ENCODE peak calls at places on chromosome 16, in seven cellular contexts. B, Z, S, N, I, H and Y are unnamed samples.

GRCh38 chr16:85536073-85536410 is 77.1 kb upstream of the GSE1 start:
- DNase-seq in N (peak; percentile 73), B (no peak), I (no peak), H (peak; percentile 76), Z (peak; percentile 59), S (no peak), Y (no peak)

GRCh38 chr16:22098538-22099255 is 6.4 kb downstream of the VWA3A start:
- DNase-seq in I (no peak), N (no peak), S (peak; percentile 83), Z (no peak), H (no peak), B (no peak), Y (no peak)

GRCh38 chr16:67800252-67801046 is 5.9 kb downstream of the RANBP10 start:
- DNase-seq in H (no peak), B (peak; percentile 20), S (no peak), I (no peak), N (peak; percentile 10), Z (peak; percentile 56), Y (no peak)

GRCh38 chr16:67015317-67015731 is 13.6 kb upstream of the CBFB start:
- DNase-seq in S (no peak), H (peak; percentile 12), N (no peak), B (no peak), I (no peak), Z (no peak), Y (no peak)

GRCh38 chr16:71357681-71358080 is 842 bp upstream of the CALB2 start:
- DNase-seq in H (no peak), S (peak; percentile 30), I (no peak), B (no peak), N (no peak), Z (no peak), Y (no peak)

GRCh38 chr16:83802135-83802534 is 5.6 kb upstream of the HSBP1 start:
- DNase-seq in Z (no peak), N (no peak), H (no peak), S (peak; percentile 80), I (no peak), B (no peak), Y (no peak)

GRCh38 chr16:54931041-54931756 is 534 bp downstream of the IRX5 start:
- DNase-seq in I (no peak), H (no peak), S (peak; percentile 60), B (no peak), Z (peak; percentile 54), N (peak; percentile 82), Y (no peak)

GRCh38 chr16:9308300-9309209 is 217.1 kb downstream of the HAPSTR1 start:
- DNase-seq in Z (no peak), S (no peak), N (no peak), I (no peak), H (no peak), B (no peak), Y (peak; percentile 82)

GRCh38 chr16:8583199-8583598 is 7.1 kb downstream of the TMEM114 start:
- DNase-seq in H (no peak), N (no peak), S (no peak), B (no peak), Z (no peak), I (no peak), Y (no peak)

GRCh38 chr16:23979426-23979825 is 143.6 kb downstream of the PRKCB start:
- DNase-seq in N (no peak), I (no peak), B (no peak), H (no peak), S (no peak), Z (no peak), Y (no peak)

GRCh38 chr16:67514382-67514828 is 14.2 kb upstream of the RIPOR1 start:
- DNase-seq in S (peak; percentile 90), I (peak; percentile 87), Z (peak; percentile 90), B (peak; percentile 78), N (no peak), H (peak; percentile 84), Y (peak; percentile 96)

GRCh38 chr16:84574191-84574590 is 43.7 kb downstream of the COTL1 start:
- DNase-seq in N (no peak), Z (no peak), B (no peak), H (no peak), I (no peak), S (peak; percentile 39), Y (no peak)

GRCh38 chr16:31216552-31217530 is at the start of gene PYDC1:
- DNase-seq in S (peak; percentile 73), I (no peak), N (peak; percentile 87), B (no peak), H (no peak), Z (no peak), Y (no peak)

GRCh38 chr16:1281517-1281916 is 25.6 kb downstream of the TPSD1 start:
- DNase-seq in I (no peak), S (no peak), B (no peak), N (no peak), Z (no peak), H (no peak), Y (no peak)

GRCh38 chr16:79339863-79340262 is 260.7 kb downstream of the MAF start:
- DNase-seq in H (no peak), S (no peak), N (no peak), Z (no peak), I (no peak), B (no peak), Y (no peak)

GRCh38 chr16:19175492-19176262 is 7.6 kb downstream of the SYT17 start:
- DNase-seq in I (no peak), N (no peak), S (no peak), B (no peak), H (no peak), Z (no peak), Y (no peak)

GRCh38 chr16:27225536-27226360 is 22.4 kb downstream of the KDM8 start:
- DNase-seq in Z (peak; percentile 22), B (no peak), S (no peak), I (no peak), H (no peak), N (peak; percentile 58), Y (peak; percentile 68)

GRCh38 chr16:61274211-61274610 is 762.0 kb downstream of the CDH8 start:
- DNase-seq in Z (no peak), B (no peak), H (no peak), S (no peak), I (no peak), N (no peak), Y (no peak)

GRCh38 chr16:84928679-84929420 is 82.5 kb downstream of the ZDHHC7 start:
- DNase-seq in N (no peak), Z (peak; percentile 87), H (no peak), I (no peak), S (no peak), B (peak; percentile 83), Y (peak; percentile 59)

GRCh38 chr16:7742626-7743025 is 410.0 kb downstream of the RBFOX1 start:
- DNase-seq in B (no peak), Z (no peak), I (no peak), N (no peak), S (no peak), H (no peak), Y (no peak)

GRCh38 chr16:73996624-73997339 is 299.8 kb upstream of the PSMD7 start:
- DNase-seq in N (no peak), Z (no peak), I (no peak), B (no peak), H (no peak), S (no peak), Y (no peak)

GRCh38 chr16:89545044-89545830 is 15.2 kb upstream of the RPL13 start:
- DNase-seq in Z (no peak), I (no peak), H (no peak), S (no peak), N (no peak), B (no peak), Y (no peak)
- H3K36me3 ChIP-seq in Z (no peaks in the 10 kb centered on the region), I (peaks cover 17% of the 10 kb centered on the region), H (peaks cover 73% of the 10 kb centered on the region), S (peaks cover 15% of the 10 kb centered on the region), N (peaks cover 81% of the 10 kb centered on the region), B (peaks cover 72% of the 10 kb centered on the region), Y (no peaks in the 10 kb centered on the region)

GRCh38 chr16:70289229-70290098 is at the start of gene AARS1:
- DNase-seq in S (peak; percentile 100), B (peak; percentile 97), H (peak; percentile 97), Z (peak; percentile 97), I (peak; percentile 92), N (peak; percentile 96), Y (peak; percentile 95)
- H3K4me1 ChIP-seq in S (peaks cover 7% of the 10 kb centered on the region), B (peaks cover 25% of the 10 kb centered on the region), H (peaks cover 13% of the 10 kb centered on the region), Z (peaks cover 14% of the 10 kb centered on the region), I (peaks cover 10% of the 10 kb centered on the region), N (no peaks in the 10 kb centered on the region), Y (peaks cover 15% of the 10 kb centered on the region)

GRCh38 chr16:15524966-15525365 is 90.6 kb downstream of the BMERB1 start:
- DNase-seq in H (no peak), I (no peak), N (no peak), S (no peak), Z (no peak), B (no peak), Y (no peak)

GRCh38 chr16:15523939-15524338 is 89.6 kb downstream of the BMERB1 start:
- DNase-seq in B (no peak), H (no peak), I (no peak), Z (no peak), N (no peak), S (no peak), Y (no peak)

GRCh38 chr16:15521758-15522509 is 87.5 kb downstream of the BMERB1 start:
- DNase-seq in B (peak; percentile 20), N (no peak), S (no peak), I (no peak), H (no peak), Z (peak; percentile 31), Y (no peak)

GRCh38 chr16:15521390-15521757 is 87.0 kb downstream of the BMERB1 start:
- DNase-seq in N (no peak), Z (no peak), S (no peak), B (no peak), H (no peak), I (no peak), Y (no peak)

GRCh38 chr16:15523092-15523541 is 88.7 kb downstream of the BMERB1 start:
- DNase-seq in B (peak; percentile 19), H (peak; percentile 53), I (no peak), Z (peak; percentile 51), N (no peak), S (no peak), Y (peak; percentile 67)
- TF ChIP-seq CTCF in B (no peak), H (peak; percentile 50), I (no peak), Z (no peak), N (no peak), S (peak; percentile 66), Y (no peak)

DNA sequence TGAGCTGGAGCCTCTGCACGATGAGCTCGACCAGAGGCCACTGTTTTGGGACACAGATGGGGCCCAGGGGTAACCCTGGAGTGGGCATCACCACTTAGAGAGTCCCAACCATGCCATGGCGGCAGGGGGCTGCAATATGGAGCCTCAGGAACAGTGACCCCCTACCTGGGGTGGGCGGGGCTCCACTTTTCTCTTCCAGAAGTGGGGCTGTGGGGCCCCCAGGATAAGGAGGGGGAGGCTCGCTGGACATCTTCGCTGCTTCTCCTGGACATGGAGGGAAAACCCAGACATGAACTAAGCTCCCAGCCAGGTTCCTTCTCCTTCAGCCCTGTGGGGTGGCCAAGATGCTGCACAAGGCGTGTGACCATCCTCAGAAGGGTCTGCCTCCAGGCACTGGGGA is 24.7 kb downstream of the CDIP1 start:
- DNase-seq in B (no peak), I (no peak), Z (no peak), N (no peak), S (no peak), H (no peak), Y (no peak)
- H3K36me3 ChIP-seq in B (peaks cover 42% of the 10 kb centered on the region), I (peaks cover 25% of the 10 kb centered on the region), Z (no peaks in the 10 kb centered on the region), N (peaks cover 49% of the 10 kb centered on the region), S (no peaks in the 10 kb centered on the region), H (peaks cover 46% of the 10 kb centered on the region), Y (peaks cover 52% of the 10 kb centered on the region)

DNA sequence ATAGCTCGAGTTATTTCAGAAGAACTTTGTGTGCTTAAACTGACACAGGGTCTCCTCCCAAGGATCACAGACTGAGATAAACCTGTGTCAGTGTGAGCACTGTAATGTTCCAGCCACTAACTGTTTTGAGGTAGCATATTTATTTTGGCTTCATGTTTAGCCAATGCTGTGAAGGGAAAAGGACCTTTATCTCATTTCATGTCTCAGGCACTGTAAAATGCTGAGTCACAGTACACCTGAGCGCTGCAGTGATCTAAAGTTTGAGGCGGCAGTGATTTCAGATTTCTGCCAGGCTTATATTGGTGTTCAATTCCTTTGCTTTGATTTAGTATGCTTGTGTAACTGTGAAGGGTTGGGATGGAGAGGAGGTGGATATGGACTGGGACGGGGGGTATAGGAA is 3.1 kb upstream of the DNAJA2 start:
- DNase-seq in Z (no peak), N (no peak), S (no peak), B (no peak), H (no peak), I (no peak), Y (peak; percentile 55)
- H3K4me1 ChIP-seq in Z (peaks cover 21% of the 10 kb centered on the region), N (no peaks in the 10 kb centered on the region), S (peaks cover 19% of the 10 kb centered on the region), B (peaks cover 31% of the 10 kb centered on the region), H (peaks cover 11% of the 10 kb centered on the region), I (peaks cover 19% of the 10 kb centered on the region), Y (peaks cover 9% of the 10 kb centered on the region)